ENCODE peak calls at places on chromosome 1, in six cellular contexts. One of them, this sample, is unnamed.

GRCh38 chr1:205451202-205451601 is 4.6 kb downstream of the BLACAT1 start:
- DNase-seq in SK-N-SH: no peak
- DNase-seq in Panc1: no peak
- DNase-seq in HepG2: peak; percentile 31
- DNase-seq in HCT116: no peak
- DNase-seq in K562: no peak
- DNase-seq in this sample: no peak

GRCh38 chr1:226351709-226352108 is 42.7 kb upstream of the LIN9 start:
- DNase-seq in SK-N-SH: no peak
- DNase-seq in Panc1: no peak
- DNase-seq in HepG2: no peak
- DNase-seq in HCT116: no peak
- DNase-seq in K562: no peak
- DNase-seq in this sample: no peak

GRCh38 chr1:212946872-212947271 is 3.5 kb upstream of the VASH2 start:
- DNase-seq in SK-N-SH: no peak
- DNase-seq in Panc1: no peak
- DNase-seq in HepG2: no peak
- DNase-seq in HCT116: no peak
- DNase-seq in K562: no peak
- DNase-seq in this sample: no peak

GRCh38 chr1:1058921-1059493 is 15.1 kb downstream of the RNF223 start:
- DNase-seq in SK-N-SH: no peak
- DNase-seq in Panc1: no peak
- DNase-seq in HepG2: no peak
- DNase-seq in HCT116: no peak
- DNase-seq in K562: peak; percentile 91
- DNase-seq in this sample: no peak

GRCh38 chr1:21608813-21609212 is 60.3 kb downstream of the RAP1GAP start:
- DNase-seq in SK-N-SH: no peak
- DNase-seq in Panc1: no peak
- DNase-seq in HepG2: no peak
- DNase-seq in HCT116: no peak
- DNase-seq in K562: peak; percentile 62
- DNase-seq in this sample: no peak

GRCh38 chr1:185917646-185918045 is 183.5 kb downstream of the HMCN1 start:
- DNase-seq in SK-N-SH: no peak
- DNase-seq in Panc1: no peak
- DNase-seq in HepG2: no peak
- DNase-seq in HCT116: no peak
- DNase-seq in K562: peak; percentile 8
- DNase-seq in this sample: no peak

GRCh38 chr1:183571678-183572268 is 18.5 kb downstream of the NCF2 start:
- DNase-seq in SK-N-SH: no peak
- DNase-seq in Panc1: no peak
- DNase-seq in HepG2: no peak
- DNase-seq in HCT116: no peak
- DNase-seq in K562: no peak
- DNase-seq in this sample: no peak

GRCh38 chr1:18711561-18712253 is 81.1 kb downstream of the PAX7 start:
- DNase-seq in SK-N-SH: no peak
- DNase-seq in Panc1: no peak
- DNase-seq in HepG2: no peak
- DNase-seq in HCT116: no peak
- DNase-seq in K562: no peak
- DNase-seq in this sample: no peak

GRCh38 chr1:19662313-19662712 is 2.4 kb upstream of the HTR6 start:
- DNase-seq in SK-N-SH: no peak
- DNase-seq in Panc1: no peak
- DNase-seq in HepG2: no peak
- DNase-seq in HCT116: no peak
- DNase-seq in K562: no peak
- DNase-seq in this sample: no peak

GRCh38 chr1:87334351-87335174 is 5.9 kb downstream of the LMO4 start:
- DNase-seq in SK-N-SH: peak; percentile 42
- DNase-seq in Panc1: no peak
- DNase-seq in HepG2: no peak
- DNase-seq in HCT116: no peak
- DNase-seq in K562: peak; percentile 48
- DNase-seq in this sample: peak; percentile 11

GRCh38 chr1:6249732-6250689 is 6.0 kb downstream of the HES3 start:
- DNase-seq in SK-N-SH: no peak
- DNase-seq in Panc1: no peak
- DNase-seq in HepG2: peak; percentile 36
- DNase-seq in HCT116: no peak
- DNase-seq in K562: peak; percentile 41
- DNase-seq in this sample: no peak

GRCh38 chr1:201542166-201543045 is 3.5 kb downstream of the NAV1 start:
- DNase-seq in SK-N-SH: no peak
- DNase-seq in Panc1: no peak
- DNase-seq in HepG2: no peak
- DNase-seq in HCT116: no peak
- DNase-seq in K562: peak; percentile 6
- DNase-seq in this sample: no peak

GRCh38 chr1:9309991-9310390 is 17.3 kb downstream of the SPSB1 start:
- DNase-seq in SK-N-SH: no peak
- DNase-seq in Panc1: no peak
- DNase-seq in HepG2: no peak
- DNase-seq in HCT116: no peak
- DNase-seq in K562: no peak
- DNase-seq in this sample: no peak

GRCh38 chr1:210440081-210440480 is 111.4 kb downstream of the HHAT start:
- DNase-seq in SK-N-SH: no peak
- DNase-seq in Panc1: no peak
- DNase-seq in HepG2: no peak
- DNase-seq in HCT116: no peak
- DNase-seq in K562: no peak
- DNase-seq in this sample: no peak

GRCh38 chr1:56524263-56524662 is 55.1 kb downstream of the PLPP3 start:
- DNase-seq in SK-N-SH: no peak
- DNase-seq in Panc1: no peak
- DNase-seq in HepG2: no peak
- DNase-seq in HCT116: no peak
- DNase-seq in K562: no peak
- DNase-seq in this sample: no peak

GRCh38 chr1:76547916-76548315 is 319.4 kb upstream of the ST6GALNAC5 start:
- DNase-seq in SK-N-SH: no peak
- DNase-seq in Panc1: no peak
- DNase-seq in HepG2: no peak
- DNase-seq in HCT116: no peak
- DNase-seq in K562: no peak
- DNase-seq in this sample: no peak

GRCh38 chr1:147912553-147912952 is 10.0 kb downstream of the GJA8 start:
- DNase-seq in SK-N-SH: no peak
- DNase-seq in Panc1: no peak
- DNase-seq in HepG2: no peak
- DNase-seq in HCT116: no peak
- DNase-seq in K562: no peak
- DNase-seq in this sample: no peak

GRCh38 chr1:121443131-121443530 is 258.4 kb downstream of the SRGAP2C start:
- DNase-seq in SK-N-SH: no peak
- DNase-seq in Panc1: peak; percentile 28
- DNase-seq in HepG2: no peak
- DNase-seq in HCT116: no peak
- DNase-seq in K562: no peak
- DNase-seq in this sample: no peak

GRCh38 chr1:233281711-233282581 is 13.6 kb downstream of the PCNX2 start:
- DNase-seq in SK-N-SH: no peak
- DNase-seq in Panc1: no peak
- DNase-seq in HepG2: no peak
- DNase-seq in HCT116: no peak
- DNase-seq in K562: no peak
- DNase-seq in this sample: no peak

GRCh38 chr1:151199860-151200581 is 1.7 kb downstream of the PIP5K1A start:
- DNase-seq in SK-N-SH: no peak
- DNase-seq in Panc1: no peak
- DNase-seq in HepG2: peak; percentile 31
- DNase-seq in HCT116: no peak
- DNase-seq in K562: peak; percentile 41
- DNase-seq in this sample: no peak

GRCh38 chr1:168064216-168064615 is 72.5 kb downstream of the GPR161 start:
- DNase-seq in SK-N-SH: no peak
- DNase-seq in Panc1: no peak
- DNase-seq in HepG2: no peak
- DNase-seq in HCT116: no peak
- DNase-seq in K562: no peak
- DNase-seq in this sample: no peak

GRCh38 chr1:223704921-223705878 is 7.1 kb upstream of the CAPN2 start:
- DNase-seq in SK-N-SH: no peak
- DNase-seq in Panc1: no peak
- DNase-seq in HepG2: no peak
- DNase-seq in HCT116: no peak
- DNase-seq in K562: peak; percentile 15
- DNase-seq in this sample: no peak

GRCh38 chr1:181588631-181589030 is 105.3 kb downstream of the CACNA1E start:
- DNase-seq in SK-N-SH: no peak
- DNase-seq in Panc1: no peak
- DNase-seq in HepG2: no peak
- DNase-seq in HCT116: no peak
- DNase-seq in K562: no peak
- DNase-seq in this sample: no peak

GRCh38 chr1:75136921-75137641 is 2.9 kb downstream of the LHX8 start:
- DNase-seq in SK-N-SH: no peak
- DNase-seq in Panc1: no peak
- DNase-seq in HepG2: no peak
- DNase-seq in HCT116: no peak
- DNase-seq in K562: no peak
- DNase-seq in this sample: no peak

GRCh38 chr1:205610036-205610435 is 21.8 kb downstream of the ELK4 start:
- DNase-seq in SK-N-SH: no peak
- DNase-seq in Panc1: no peak
- DNase-seq in HepG2: no peak
- DNase-seq in HCT116: no peak
- DNase-seq in K562: no peak
- DNase-seq in this sample: no peak

GRCh38 chr1:11273595-11274234 is 717 bp downstream of the UBIAD1 start:
- DNase-seq in SK-N-SH: no peak
- DNase-seq in Panc1: no peak
- DNase-seq in HepG2: no peak
- DNase-seq in HCT116: no peak
- DNase-seq in K562: peak; percentile 40
- DNase-seq in this sample: peak; percentile 11

GRCh38 chr1:171061425-171062143 is 29.1 kb upstream of the FMO3 start:
- DNase-seq in SK-N-SH: no peak
- DNase-seq in Panc1: no peak
- DNase-seq in HepG2: no peak
- DNase-seq in HCT116: no peak
- DNase-seq in K562: no peak
- DNase-seq in this sample: no peak

GRCh38 chr1:160739098-160739511 is at the start of gene SLAMF7:
- DNase-seq in SK-N-SH: no peak
- DNase-seq in Panc1: no peak
- DNase-seq in HepG2: no peak
- DNase-seq in HCT116: no peak
- DNase-seq in K562: no peak
- DNase-seq in this sample: peak; percentile 76

GRCh38 chr1:82818596-82818995 is 1017.9 kb downstream of the ADGRL2 start:
- DNase-seq in SK-N-SH: no peak
- DNase-seq in Panc1: no peak
- DNase-seq in HepG2: no peak
- DNase-seq in HCT116: no peak
- DNase-seq in K562: no peak
- DNase-seq in this sample: no peak

GRCh38 chr1:26161408-26162219 is 2.7 kb downstream of the FAM110D start:
- DNase-seq in SK-N-SH: peak; percentile 89
- DNase-seq in Panc1: no peak
- DNase-seq in HepG2: no peak
- DNase-seq in HCT116: no peak
- DNase-seq in K562: peak; percentile 92
- DNase-seq in this sample: peak; percentile 71

GRCh38 chr1:197440730-197441129 is 172.7 kb downstream of the CRB1 start:
- DNase-seq in SK-N-SH: no peak
- DNase-seq in Panc1: no peak
- DNase-seq in HepG2: no peak
- DNase-seq in HCT116: no peak
- DNase-seq in K562: no peak
- DNase-seq in this sample: no peak

GRCh38 chr1:210755991-210756669 is 377.8 kb downstream of the KCNH1 start:
- DNase-seq in SK-N-SH: peak; percentile 28
- DNase-seq in Panc1: no peak
- DNase-seq in HepG2: no peak
- DNase-seq in HCT116: no peak
- DNase-seq in K562: no peak
- DNase-seq in this sample: no peak

GRCh38 chr1:248823517-248824001 is 2.2 kb downstream of the SH3BP5L start:
- DNase-seq in SK-N-SH: no peak
- DNase-seq in Panc1: no peak
- DNase-seq in HepG2: no peak
- DNase-seq in HCT116: no peak
- DNase-seq in K562: no peak
- DNase-seq in this sample: no peak

DNA sequence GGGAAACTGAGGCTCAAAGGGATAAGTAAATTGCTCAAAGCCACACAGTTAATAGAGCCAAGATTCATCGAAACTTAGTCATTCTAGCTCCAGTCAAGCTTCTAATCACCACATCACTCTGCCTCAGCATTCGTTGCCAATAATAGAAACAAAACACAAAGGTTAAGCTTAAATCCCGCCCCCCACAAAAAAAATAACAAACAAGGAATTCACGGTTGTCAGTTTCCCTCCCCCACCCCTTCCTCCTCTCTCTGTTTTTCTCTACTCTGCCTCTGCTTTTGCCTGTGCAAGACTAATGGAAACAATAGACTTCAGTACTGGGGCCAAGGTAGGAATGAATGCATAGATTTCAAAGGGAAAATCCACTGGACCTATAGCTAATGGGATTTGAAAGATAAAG is 70.7 kb upstream of the ZNF644 start:
- DNase-seq in SK-N-SH: no peak
- DNase-seq in Panc1: no peak
- DNase-seq in HepG2: peak; percentile 63
- DNase-seq in HCT116: no peak
- DNase-seq in K562: no peak
- DNase-seq in this sample: no peak
- TF ChIP-seq REST in SK-N-SH: no peak
- TF ChIP-seq REST in Panc1: no peak
- TF ChIP-seq REST in HepG2: no peak
- TF ChIP-seq REST in HCT116: no peak
- TF ChIP-seq REST in K562: no peak
- TF ChIP-seq REST in this sample: no peak

GRCh38 chr1:4655674-4656532 is 1.5 kb downstream of the AJAP1 start:
- DNase-seq in SK-N-SH: peak; percentile 87
- DNase-seq in Panc1: no peak
- DNase-seq in HepG2: no peak
- DNase-seq in HCT116: no peak
- DNase-seq in K562: peak; percentile 21
- DNase-seq in this sample: peak; percentile 4
- H3K27me3 ChIP-seq in SK-N-SH: no peaks in the 10 kb centered on the region
- H3K27me3 ChIP-seq in Panc1: peaks cover 2% of the 10 kb centered on the region
- H3K27me3 ChIP-seq in HepG2: peaks cover 33% of the 10 kb centered on the region
- H3K27me3 ChIP-seq in HCT116: no peaks in the 10 kb centered on the region
- H3K27me3 ChIP-seq in K562: no peaks in the 10 kb centered on the region
- H3K27me3 ChIP-seq in this sample: peaks cover 42% of the 10 kb centered on the region

GRCh38 chr1:37850352-37850955 is 8.9 kb downstream of the MTF1 start:
- DNase-seq in SK-N-SH: no peak
- DNase-seq in Panc1: no peak
- DNase-seq in HepG2: no peak
- DNase-seq in HCT116: no peak
- DNase-seq in K562: no peak
- DNase-seq in this sample: peak; percentile 53
- TF ChIP-seq REST in SK-N-SH: no peak
- TF ChIP-seq REST in Panc1: no peak
- TF ChIP-seq REST in HepG2: no peak
- TF ChIP-seq REST in HCT116: no peak
- TF ChIP-seq REST in K562: no peak
- TF ChIP-seq REST in this sample: no peak

GRCh38 chr1:36839485-36839884 is 194.8 kb downstream of the GRIK3 start:
- DNase-seq in SK-N-SH: no peak
- DNase-seq in Panc1: no peak
- DNase-seq in HepG2: no peak
- DNase-seq in HCT116: no peak
- DNase-seq in K562: no peak
- DNase-seq in this sample: no peak
- H3K27me3 ChIP-seq in SK-N-SH: no peaks in the 10 kb centered on the region
- H3K27me3 ChIP-seq in Panc1: no peaks in the 10 kb centered on the region
- H3K27me3 ChIP-seq in HepG2: peaks cover 34% of the 10 kb centered on the region
- H3K27me3 ChIP-seq in HCT116: peaks cover 55% of the 10 kb centered on the region
- H3K27me3 ChIP-seq in K562: peaks cover 19% of the 10 kb centered on the region
- H3K27me3 ChIP-seq in this sample: no peaks in the 10 kb centered on the region